ENCODE peak calls at places on chromosomes 4 and X, in seven cellular contexts. K, E, T, J, V, P and C are unnamed samples. For H3K4me1, the result is how much of the 10 kb centered on the place peaks cover.

GRCh38 chrX:39859991-39860861 is 237.5 kb downstream of the BCOR start:
- DNase-seq in K (peak), E (peak), T (peak), J (no peak), V (peak), P (peak), C (peak)

GRCh38 chr4:133856736-133857355 is 344.7 kb downstream of the PABPC4L start:
- DNase-seq in K (no peak), E (peak), T (no peak), J (no peak), V (no peak), P (no peak), C (no peak)

GRCh38 chrX:40169193-40170086 is 71.7 kb upstream of the BCOR start:
- DNase-seq in K (peak), E (peak), T (peak), J (peak), V (peak), P (peak), C (peak)

GRCh38 chrX:106437407-106437806 is 174.4 kb upstream of the RADX start:
- DNase-seq in K (no peak), E (no peak), T (no peak), J (no peak), V (no peak), P (no peak), C (no peak)

GRCh38 chrX:88613338-88613737 is 133.7 kb upstream of the CPXCR1 start:
- DNase-seq in K (no peak), E (no peak), T (no peak), J (no peak), V (no peak), P (no peak), C (no peak)

GRCh38 chr4:113316879-113317278 is 267.4 kb downstream of the ANK2 start:
- DNase-seq in K (no peak), E (no peak), T (no peak), J (no peak), V (no peak), P (no peak), C (no peak)

GRCh38 chrX:70201732-70202131 is 24.4 kb downstream of the DGAT2L6 start:
- DNase-seq in K (no peak), E (no peak), T (no peak), J (no peak), V (no peak), P (no peak), C (no peak)

GRCh38 chr4:87559090-87559837 is 30.1 kb upstream of the SPARCL1 start:
- DNase-seq in K (no peak), E (no peak), T (peak), J (peak), V (no peak), P (peak), C (peak)

GRCh38 chr4:82898322-82899243 is 2.0 kb upstream of the THAP9 start:
- DNase-seq in K (no peak), E (peak), T (no peak), J (peak), V (peak), P (peak), C (peak)

GRCh38 chr4:151324449-151325319 is 721 bp downstream of the SH3D19 start:
- DNase-seq in K (peak), E (peak), T (peak), J (peak), V (peak), P (peak), C (peak)

GRCh38 chrX:110103344-110103743 is 100.4 kb downstream of the TMEM164 start:
- DNase-seq in K (no peak), E (no peak), T (no peak), J (no peak), V (no peak), P (no peak), C (no peak)

GRCh38 chr4:94892051-94892450 is 134.3 kb downstream of the BMPR1B start:
- DNase-seq in K (no peak), E (no peak), T (no peak), J (peak), V (no peak), P (no peak), C (no peak)

GRCh38 chr4:156169011-156169410 is 215.3 kb upstream of the CTSO start:
- DNase-seq in K (peak), E (peak), T (no peak), J (no peak), V (peak), P (no peak), C (no peak)

GRCh38 chrX:119423631-119424030 is 24.5 kb downstream of the SLC25A43 start:
- DNase-seq in K (no peak), E (peak), T (no peak), J (no peak), V (no peak), P (no peak), C (no peak)

GRCh38 chrX:22314692-22315091 is 42.0 kb downstream of the CBLL2 start:
- DNase-seq in K (peak), E (peak), T (no peak), J (no peak), V (no peak), P (no peak), C (no peak)

GRCh38 chr4:144316869-144317268 is 176.4 kb upstream of the GYPA start:
- DNase-seq in K (no peak), E (no peak), T (no peak), J (no peak), V (no peak), P (no peak), C (no peak)

GRCh38 chr4:90002406-90003040 is 107.9 kb downstream of the MMRN1 start:
- DNase-seq in K (no peak), E (no peak), T (no peak), J (no peak), V (no peak), P (no peak), C (no peak)

GRCh38 chr4:66929748-66930147 is 615.6 kb downstream of the CENPC start:
- DNase-seq in K (no peak), E (no peak), T (no peak), J (peak), V (no peak), P (no peak), C (no peak)

GRCh38 chr4:104860227-104861123 is 286.2 kb upstream of the TET2 start:
- DNase-seq in K (peak), E (peak), T (peak), J (peak), V (peak), P (peak), C (peak)

GRCh38 chr4:106340774-106341173 is 24.4 kb downstream of the AIMP1 start:
- DNase-seq in K (no peak), E (no peak), T (no peak), J (no peak), V (no peak), P (no peak), C (no peak)

GRCh38 chr4:139286186-139286698 is 6.2 kb upstream of the MGARP start:
- DNase-seq in K (no peak), E (peak), T (no peak), J (no peak), V (no peak), P (no peak), C (no peak)

GRCh38 chr4:148998719-148999118 is 556.5 kb upstream of the NR3C2 start:
- DNase-seq in K (no peak), E (peak), T (no peak), J (no peak), V (no peak), P (no peak), C (no peak)

GRCh38 chr4:15336410-15337184 is 91.2 kb upstream of the C1QTNF7 start:
- DNase-seq in K (no peak), E (peak), T (no peak), J (no peak), V (no peak), P (no peak), C (no peak)

GRCh38 chr4:179634862-179635261 is 2192.6 kb upstream of the AGA start:
- DNase-seq in K (no peak), E (no peak), T (no peak), J (no peak), V (no peak), P (no peak), C (no peak)

GRCh38 chrX:53284684-53285447 is 3.5 kb upstream of the IQSEC2 start:
- DNase-seq in K (peak), E (peak), T (peak), J (peak), V (peak), P (peak), C (peak)

GRCh38 chrX:65607070-65607742 is 60.2 kb upstream of the MSN start:
- DNase-seq in K (no peak), E (peak), T (no peak), J (no peak), V (no peak), P (no peak), C (no peak)

GRCh38 chr4:47531241-47531953 is 46.3 kb downstream of the ATP10D start:
- DNase-seq in K (no peak), E (peak), T (peak), J (peak), V (no peak), P (peak), C (peak)

GRCh38 chr4:26459054-26459755 is 31.1 kb downstream of the CCKAR start:
- DNase-seq in K (no peak), E (peak), T (no peak), J (no peak), V (no peak), P (no peak), C (no peak)

GRCh38 chr4:80082693-80083092 is 9.7 kb upstream of the ANTXR2 start:
- DNase-seq in K (no peak), E (peak), T (no peak), J (no peak), V (no peak), P (no peak), C (no peak)

GRCh38 chr4:153137168-153137567 is 67.1 kb upstream of the TRIM2 start:
- DNase-seq in K (peak), E (peak), T (no peak), J (no peak), V (peak), P (no peak), C (no peak)

GRCh38 chr4:173490817-173491518 is 39.1 kb downstream of the HAND2 start:
- DNase-seq in K (no peak), E (peak), T (no peak), J (no peak), V (no peak), P (no peak), C (no peak)

GRCh38 chr4:37758226-37758625 is 68.3 kb upstream of the PGM2 start:
- DNase-seq in K (peak), E (peak), T (no peak), J (peak), V (peak), P (peak), C (no peak)

GRCh38 chrX:38804481-38805293 is 3.4 kb downstream of the MID1IP1 start:
- DNase-seq in K (peak), E (no peak), T (peak), J (peak), V (peak), P (peak), C (peak)

GRCh38 chr4:176309772-176310171 is 10.0 kb upstream of the SPCS3 start:
- DNase-seq in K (no peak), E (peak), T (no peak), J (no peak), V (no peak), P (no peak), C (no peak)

GRCh38 chr4:188127157-188127874 is 11.9 kb upstream of the TRIML1 start:
- DNase-seq in K (no peak), E (peak), T (no peak), J (no peak), V (no peak), P (no peak), C (no peak)

DNA sequence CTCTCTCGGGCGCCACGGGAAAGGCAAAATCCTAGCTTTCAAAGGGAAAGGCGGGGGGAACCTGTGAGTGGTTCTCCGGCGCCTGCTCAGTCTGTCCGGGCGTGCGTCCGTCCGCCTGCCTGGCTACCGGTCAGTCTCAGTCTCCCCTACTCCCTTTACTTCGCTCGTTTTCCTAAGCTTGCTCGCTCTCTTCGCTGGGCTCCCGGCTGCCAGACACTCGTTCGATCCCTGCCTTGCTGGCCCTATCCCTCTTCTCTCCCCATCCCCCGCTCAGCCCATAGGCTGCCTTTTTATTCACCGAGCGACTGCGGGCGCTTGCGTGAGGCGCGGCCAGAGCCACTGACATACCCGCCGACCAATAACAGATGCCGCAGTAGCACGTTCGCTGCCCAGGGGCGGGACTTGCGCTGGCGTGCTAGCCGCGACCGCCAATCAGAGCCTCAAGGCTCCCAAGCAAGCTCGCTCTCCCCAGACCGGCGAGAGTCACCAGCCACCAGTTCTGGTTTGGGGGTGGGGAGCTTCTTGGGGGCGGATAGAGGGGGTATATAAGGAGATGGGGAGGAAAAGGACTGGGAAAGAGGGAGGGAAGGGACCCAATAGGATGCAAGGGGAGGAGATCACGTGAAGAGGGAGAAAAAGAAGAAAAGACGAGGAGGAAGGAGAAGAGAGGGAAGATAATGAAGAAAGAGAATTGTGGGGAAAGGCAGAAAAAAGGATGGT is 30.0 kb downstream of the ARHGEF9 start:
- DNase-seq in K (peak), E (peak), T (peak), J (peak), V (peak), P (peak), C (peak)
- TF ChIP-seq POLR2A in K (peak), E (peak), T (peak), J (peak), V (peak), P (no peak), C (no peak)

DNA sequence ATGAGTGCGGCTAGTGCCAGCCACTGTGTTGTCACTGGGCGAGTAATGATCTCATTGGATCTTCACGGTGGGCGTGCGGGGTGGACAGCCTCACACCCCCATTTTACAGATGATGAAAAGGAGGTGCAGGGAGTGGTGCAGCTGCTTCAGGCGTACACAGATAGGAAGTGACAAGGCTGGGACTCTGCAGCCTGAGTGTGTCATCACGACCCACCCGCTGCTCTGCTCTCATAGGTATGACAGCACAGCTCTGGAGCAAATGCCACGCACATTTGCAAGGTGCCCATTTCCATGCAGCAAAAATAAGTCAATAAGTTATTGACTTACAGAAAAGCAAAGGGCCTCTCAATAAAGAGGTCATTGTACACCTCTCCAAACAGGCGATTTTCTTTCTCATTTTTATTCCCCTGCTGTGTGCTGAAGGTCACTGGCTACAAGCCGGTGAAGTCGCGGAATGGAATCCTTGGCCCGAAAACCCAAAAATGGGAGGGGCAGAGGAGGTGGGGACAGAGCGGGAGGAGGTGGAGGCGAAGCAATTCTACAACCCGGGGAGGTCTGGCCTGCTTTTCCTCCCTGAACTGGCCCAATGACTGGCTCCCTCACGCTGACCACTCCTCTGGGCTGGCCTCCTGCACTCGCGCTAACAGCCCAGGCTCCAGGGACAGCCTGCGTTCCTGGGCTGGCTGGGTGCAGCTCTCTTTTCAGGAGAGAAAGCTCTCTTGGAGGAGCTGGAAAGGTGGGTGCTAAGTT is at the start of gene SOD3:
- DNase-seq in K (peak), E (peak), T (peak), J (peak), V (peak), P (peak), C (peak)
- H3K27ac ChIP-seq in K (peak), E (peak), T (peak), J (peak), V (peak), P (peak), C (peak)

GRCh38 chr4:56910172-56910967 is 2.7 kb downstream of the REST start:
- DNase-seq in K (no peak), E (no peak), T (no peak), J (no peak), V (no peak), P (no peak), C (no peak)
- H3K4me1 ChIP-seq in K (under half), E (under half), T (under half), J (half or more), V (under half), P (half or more), C (half or more)

DNA sequence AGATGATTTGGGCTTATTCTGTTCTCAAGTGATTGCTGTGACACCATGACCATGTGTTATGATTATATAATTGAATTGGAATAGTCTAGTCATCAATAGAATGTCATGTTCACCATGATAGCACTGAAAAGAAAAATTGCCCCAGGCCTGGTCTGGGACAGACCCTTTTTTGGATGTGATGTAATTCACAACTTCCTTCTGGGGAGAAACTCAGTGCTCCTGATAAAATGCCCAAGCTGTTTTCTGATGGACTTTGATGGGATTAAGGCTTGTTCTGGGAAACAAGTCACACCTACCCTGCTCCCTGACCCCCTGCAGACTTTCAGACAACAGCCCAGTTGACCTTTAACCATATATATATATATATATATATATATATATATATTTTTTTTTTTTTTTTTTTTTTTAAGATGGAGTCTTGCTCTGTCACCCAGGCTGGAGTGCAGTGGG is 65.3 kb downstream of the RHOH start:
- DNase-seq in K (no peak), E (no peak), T (no peak), J (no peak), V (no peak), P (no peak), C (no peak)
- TF ChIP-seq POLR2A in K (no peak), E (no peak), T (no peak), J (no peak), V (no peak), P (no peak), C (no peak)